ENCODE peak calls at places on chromosomes 2 and 18, in ten cellular contexts. F is ovary, K is uterus, T is esophagus muscularis mucosa, N is H54, U is prostate gland, X is A549, V is HCT116, C is endothelial cell of umbilical vein, P is right lobe of liver. O is an unnamed sample.

GRCh38 chr2:147913701-147914480 is 69.1 kb downstream of the ACVR2A start:
- DNase-seq in F (no peak), K (no peak), T (no peak), N (no peak), U (no peak), X (no peak), V (no peak), C (peak; percentile 58), P (no peak), O (no peak)

GRCh38 chr2:48016620-48017019 is 110.3 kb upstream of the FBXO11 start:
- DNase-seq in F (no peak), K (no peak), T (no peak), N (no peak), U (no peak), X (peak; percentile 21), V (peak; percentile 29), C (no peak), P (no peak), O (no peak)

GRCh38 chr2:76464310-76464709 is 753.6 kb upstream of the GCFC2 start:
- DNase-seq in F (no peak), K (no peak), T (no peak), N (no peak), U (no peak), X (no peak), V (no peak), C (no peak), P (no peak), O (no peak)

GRCh38 chr18:32771871-32772499 is 838 bp downstream of the KLHL14 start:
- DNase-seq in F (peak; percentile 29), K (no peak), T (no peak), N (no peak), U (no peak), X (no peak), V (no peak), C (no peak), P (no peak), O (no peak)

GRCh38 chr2:229714080-229714735 is at the start of gene DNER:
- DNase-seq in F (peak; percentile 15), K (no peak), T (no peak), N (peak; percentile 70), U (peak; percentile 30), X (peak; percentile 35), V (no peak), C (no peak), P (peak; percentile 48), O (peak; percentile 44)

GRCh38 chr2:36780231-36780808 is 83.8 kb downstream of the VIT start:
- DNase-seq in F (no peak), K (no peak), T (no peak), N (peak; percentile 33), U (peak; percentile 27), X (peak; percentile 71), V (peak; percentile 38), C (peak; percentile 67), P (no peak), O (peak; percentile 43)

GRCh38 chr2:218627939-218628338 is 20.2 kb downstream of the PLCD4 start:
- DNase-seq in F (no peak), K (no peak), T (no peak), N (no peak), U (no peak), X (no peak), V (no peak), C (no peak), P (no peak), O (no peak)

GRCh38 chr18:65968605-65969004 is 217.8 kb downstream of the CDH7 start:
- DNase-seq in F (no peak), K (no peak), T (no peak), N (no peak), U (no peak), X (no peak), V (no peak), C (no peak), P (no peak), O (no peak)

GRCh38 chr2:113977660-113978523 is 88.0 kb downstream of the ACTR3 start:
- DNase-seq in F (no peak), K (no peak), T (peak; percentile 55), N (no peak), U (no peak), X (no peak), V (peak; percentile 76), C (peak; percentile 82), P (no peak), O (no peak)

GRCh38 chr2:31947871-31948270 is 62.9 kb downstream of the MEMO1 start:
- DNase-seq in F (no peak), K (no peak), T (no peak), N (no peak), U (no peak), X (no peak), V (no peak), C (no peak), P (no peak), O (no peak)

DNA sequence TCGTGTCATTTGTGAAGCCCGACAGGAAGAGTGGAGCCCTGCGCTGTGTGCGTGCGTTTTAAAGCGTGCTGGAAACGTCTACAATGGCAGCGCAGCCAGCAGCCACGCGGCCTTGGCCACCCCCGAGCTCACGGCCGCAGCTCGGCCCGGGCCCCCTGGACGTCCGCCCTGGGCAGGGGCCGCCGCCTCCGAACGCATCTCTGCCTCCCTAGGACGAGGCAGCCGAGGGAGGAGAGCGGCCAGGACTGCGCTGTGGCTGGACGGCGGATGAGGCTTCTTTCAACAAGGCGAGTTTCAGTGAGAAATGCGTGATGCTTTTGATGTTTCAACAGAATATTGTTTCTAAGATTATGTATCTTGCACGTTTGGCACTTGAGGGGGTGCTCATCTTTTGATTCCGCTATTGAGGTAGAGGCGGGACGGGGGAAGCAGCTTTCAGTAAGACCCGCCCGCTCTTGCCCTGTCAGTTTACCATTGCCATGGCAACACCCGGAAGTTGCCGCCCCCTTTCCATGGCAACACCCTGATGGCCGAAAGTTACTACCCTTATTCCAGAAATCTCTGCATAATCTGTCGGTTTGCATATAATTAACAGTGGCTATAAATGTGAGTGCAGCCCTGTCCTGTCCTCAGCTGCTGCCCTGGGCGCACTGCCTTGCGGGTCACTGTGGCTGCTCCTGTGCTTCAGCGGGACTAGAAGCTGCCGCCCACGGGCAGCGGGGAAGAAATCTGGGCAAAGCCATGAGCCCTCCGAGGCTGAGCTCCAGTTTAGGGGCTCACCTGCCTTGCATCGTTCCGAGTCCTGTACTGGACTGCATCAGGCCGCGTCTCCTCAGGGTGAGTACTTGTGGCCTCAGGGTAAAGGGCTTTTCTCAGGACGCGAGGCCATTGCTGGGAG is 38.6 kb downstream of the ADNP2 start:
- DNase-seq in F (peak; percentile 90), K (peak; percentile 88), T (peak; percentile 94), N (no peak), U (peak; percentile 93), X (peak; percentile 23), V (no peak), C (peak; percentile 76), P (peak; percentile 81), O (peak; percentile 75)
- TF ChIP-seq POLR2A in F (no peak), K (no peak), T (no peak), N (peak; percentile 61), U (peak; percentile 24), X (peak; percentile 89), V (no peak), C (no peak), P (peak; percentile 85), O (no peak)

DNA sequence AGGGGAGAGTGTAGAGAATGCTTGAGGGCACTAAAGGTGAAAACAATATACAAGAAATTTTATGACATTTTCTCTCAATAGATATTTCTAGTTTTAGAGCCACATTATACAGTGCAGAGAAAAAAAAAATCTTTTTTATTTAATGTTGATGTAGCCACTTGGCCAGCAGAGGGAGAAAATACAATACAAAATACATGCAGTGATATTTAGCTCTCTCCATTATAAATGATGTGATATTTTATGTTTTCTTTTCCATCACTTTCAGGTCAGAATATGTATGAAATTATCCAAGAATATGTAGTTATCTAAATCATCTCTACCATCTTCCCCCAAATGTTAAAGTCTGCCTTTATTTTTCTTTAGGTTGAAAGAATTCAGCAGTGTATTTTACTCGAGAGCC is 533.6 kb upstream of the FSHR start:
- DNase-seq in F (no peak), K (no peak), T (no peak), N (no peak), U (no peak), X (no peak), V (no peak), C (no peak), P (no peak), O (no peak)
- TF ChIP-seq POLR2A in F (no peak), K (no peak), T (no peak), N (no peak), U (no peak), X (no peak), V (no peak), C (no peak), P (no peak), O (no peak)

GRCh38 chr2:207624170-207625013 is 802 bp downstream of the METTL21A start:
- DNase-seq in F (peak; percentile 70), K (peak; percentile 54), T (no peak), N (peak; percentile 30), U (peak; percentile 68), X (peak; percentile 41), V (no peak), C (peak; percentile 73), P (peak; percentile 83), O (peak; percentile 85)
- TF ChIP-seq POLR2A in F (peak; percentile 22), K (peak; percentile 48), T (no peak), N (peak; percentile 43), U (peak; percentile 53), X (peak; percentile 50), V (peak; percentile 4), C (peak; percentile 95), P (no peak), O (no peak)

GRCh38 chr2:102310964-102311640 is at the start of gene IL1RL1:
- DNase-seq in F (no peak), K (no peak), T (no peak), N (no peak), U (no peak), X (no peak), V (no peak), C (no peak), P (no peak), O (peak; percentile 59)

GRCh38 chr2:102317715-102318114 is 6.4 kb downstream of the IL1RL1 start:
- DNase-seq in F (no peak), K (no peak), T (no peak), N (no peak), U (no peak), X (no peak), V (no peak), C (peak; percentile 58), P (no peak), O (no peak)

GRCh38 chr2:102315850-102316370 is 4.5 kb downstream of the IL1RL1 start:
- DNase-seq in F (no peak), K (no peak), T (no peak), N (no peak), U (no peak), X (no peak), V (no peak), C (peak; percentile 83), P (no peak), O (peak; percentile 24)

GRCh38 chr2:102313950-102314349 is 2.6 kb downstream of the IL1RL1 start:
- DNase-seq in F (no peak), K (no peak), T (no peak), N (no peak), U (no peak), X (no peak), V (no peak), C (no peak), P (no peak), O (no peak)

DNA sequence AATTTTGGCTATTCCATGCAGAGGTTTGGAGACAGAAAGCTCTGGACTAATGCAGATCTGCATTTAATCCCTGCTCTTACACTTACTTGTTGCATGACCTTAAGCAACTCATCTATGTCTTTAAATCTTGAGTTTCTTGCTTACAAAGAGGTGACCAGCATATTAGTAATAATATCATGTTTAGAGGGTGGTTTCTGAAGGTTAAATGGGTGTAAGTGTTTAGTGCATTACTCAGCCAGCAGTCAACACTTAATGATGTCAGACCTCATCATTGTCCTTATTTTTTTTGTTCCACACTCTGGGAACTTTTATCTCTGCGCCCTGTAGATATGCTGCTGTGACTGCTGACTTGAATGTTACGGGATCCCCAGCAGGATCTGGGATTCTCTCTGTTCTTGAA is 1.7 kb downstream of the IL1RL1 start:
- DNase-seq in F (no peak), K (no peak), T (no peak), N (no peak), U (no peak), X (no peak), V (no peak), C (peak; percentile 67), P (no peak), O (no peak)
- TF ChIP-seq POLR2A in F (no peak), K (no peak), T (no peak), N (no peak), U (no peak), X (no peak), V (no peak), C (no peak), P (no peak), O (no peak)